ENCODE peak calls at places on chromosomes 5 and 9, in seven cellular contexts. K is NCI-H1092; T is Right ventricle myocardium superior; R is hippocampal formation; B is BJ; W is HS-5; N is CD4-positive, CD25-positive, alpha-beta regulatory T cell. E is an unnamed sample.

GRCh38 chr5:151812757-151813309 is 41.1 kb downstream of the G3BP1 start:
- DNase-seq in K (no peak), T (no peak), R (no peak), B (no peak), W (no peak), N (no peak), E (no peak)

GRCh38 chr5:75568202-75568601 is 43.1 kb upstream of the ANKDD1B start:
- DNase-seq in K (no peak), T (no peak), R (no peak), B (no peak), W (no peak), N (no peak), E (no peak)

GRCh38 chr9:125028041-125028440 is 87.2 kb upstream of the GOLGA1 start:
- DNase-seq in K (no peak), T (no peak), R (no peak), B (no peak), W (no peak), N (no peak), E (no peak)

GRCh38 chr9:37836386-37836785 is 35.8 kb downstream of the DCAF10 start:
- DNase-seq in K (no peak), T (no peak), R (no peak), B (no peak), W (no peak), N (no peak), E (no peak)

GRCh38 chr5:89315194-89315593 is 432.2 kb upstream of the MEF2C start:
- DNase-seq in K (peak; percentile 44), T (no peak), R (no peak), B (no peak), W (no peak), N (no peak), E (peak; percentile 77)

GRCh38 chr5:132656774-132657355 is 1.1 kb upstream of the IL13 start:
- DNase-seq in K (no peak), T (no peak), R (no peak), B (no peak), W (no peak), N (no peak), E (no peak)

GRCh38 chr5:32173394-32174010 is 617 bp downstream of the GOLPH3 start:
- DNase-seq in K (peak; percentile 44), T (peak; percentile 71), R (peak; percentile 48), B (no peak), W (no peak), N (peak; percentile 21), E (no peak)

GRCh38 chr5:139392678-139393496 is 2.0 kb downstream of the PROB1 start:
- DNase-seq in K (no peak), T (peak; percentile 79), R (no peak), B (no peak), W (no peak), N (peak; percentile 70), E (peak; percentile 73)

GRCh38 chr9:127319366-127320121 is 55.0 kb downstream of the GARNL3 start:
- DNase-seq in K (no peak), T (no peak), R (no peak), B (no peak), W (no peak), N (no peak), E (no peak)

GRCh38 chr9:68493953-68494541 is 46.6 kb downstream of the TMEM252 start:
- DNase-seq in K (no peak), T (no peak), R (no peak), B (no peak), W (no peak), N (no peak), E (no peak)

GRCh38 chr9:116154334-116154975 is 864 bp downstream of the PAPPA start:
- DNase-seq in K (no peak), T (peak; percentile 52), R (no peak), B (no peak), W (no peak), N (no peak), E (peak; percentile 78)

GRCh38 chr9:123162359-123163345 is 105.7 kb downstream of the STRBP start:
- DNase-seq in K (no peak), T (no peak), R (no peak), B (no peak), W (no peak), N (no peak), E (no peak)

GRCh38 chr9:119961774-119962408 is 592.7 kb upstream of the BRINP1 start:
- DNase-seq in K (no peak), T (peak; percentile 46), R (no peak), B (no peak), W (no peak), N (no peak), E (peak; percentile 80)

GRCh38 chr9:34656992-34657391 is 5.0 kb downstream of the IL11RA start:
- DNase-seq in K (no peak), T (no peak), R (no peak), B (no peak), W (no peak), N (no peak), E (no peak)

GRCh38 chr9:38083858-38084555 is 15.0 kb upstream of the SHB start:
- DNase-seq in K (no peak), T (no peak), R (no peak), B (no peak), W (no peak), N (no peak), E (no peak)

GRCh38 chr9:34771023-34771422 is 61.1 kb upstream of the CCL21 start:
- DNase-seq in K (no peak), T (no peak), R (no peak), B (no peak), W (no peak), N (no peak), E (no peak)

GRCh38 chr5:38758774-38759423 is 86.9 kb upstream of the OSMR start:
- DNase-seq in K (no peak), T (peak; percentile 56), R (no peak), B (no peak), W (no peak), N (no peak), E (no peak)

GRCh38 chr9:124622882-124623281 is 115.7 kb upstream of the NR5A1 start:
- DNase-seq in K (no peak), T (no peak), R (no peak), B (no peak), W (no peak), N (no peak), E (no peak)

GRCh38 chr5:115815006-115815692 is 1.3 kb downstream of the CDO1 start:
- DNase-seq in K (no peak), T (no peak), R (no peak), B (no peak), W (no peak), N (no peak), E (no peak)

GRCh38 chr5:142472306-142472951 is 147.6 kb upstream of the SPRY4 start:
- DNase-seq in K (no peak), T (no peak), R (no peak), B (peak; percentile 71), W (peak; percentile 96), N (no peak), E (no peak)

GRCh38 chr9:123373941-123374340 is 17.9 kb downstream of the CRB2 start:
- DNase-seq in K (no peak), T (no peak), R (peak; percentile 29), B (no peak), W (no peak), N (no peak), E (no peak)

GRCh38 chr5:103519550-103519949 is 43.0 kb downstream of the NUDT12 start:
- DNase-seq in K (no peak), T (no peak), R (no peak), B (no peak), W (no peak), N (no peak), E (no peak)

GRCh38 chr9:91954841-91955471 is 4.9 kb upstream of the ROR2 start:
- DNase-seq in K (no peak), T (no peak), R (no peak), B (peak; percentile 46), W (peak; percentile 69), N (no peak), E (no peak)

GRCh38 chr5:118752568-118752967 is 235.8 kb downstream of the DTWD2 start:
- DNase-seq in K (no peak), T (no peak), R (no peak), B (no peak), W (no peak), N (no peak), E (no peak)

GRCh38 chr5:106314221-106314824 is 1356.4 kb downstream of the EFNA5 start:
- DNase-seq in K (no peak), T (no peak), R (no peak), B (no peak), W (no peak), N (no peak), E (no peak)

GRCh38 chr5:168947212-168947868 is 353.6 kb downstream of the SLIT3 start:
- DNase-seq in K (peak; percentile 13), T (peak; percentile 53), R (no peak), B (no peak), W (no peak), N (no peak), E (peak; percentile 57)

GRCh38 chr9:37801287-37801850 is 772 bp downstream of the DCAF10 start:
- DNase-seq in K (no peak), T (peak; percentile 50), R (no peak), B (no peak), W (no peak), N (no peak), E (no peak)

GRCh38 chr9:37174247-37174646 is 53.9 kb downstream of the ZCCHC7 start:
- DNase-seq in K (no peak), T (no peak), R (no peak), B (no peak), W (no peak), N (no peak), E (no peak)

GRCh38 chr9:34267660-34268059 is 61.4 kb downstream of the KIF24 start:
- DNase-seq in K (no peak), T (no peak), R (no peak), B (no peak), W (no peak), N (no peak), E (no peak)

GRCh38 chr5:16169550-16169949 is 10.0 kb downstream of the MARCHF11 start:
- DNase-seq in K (no peak), T (no peak), R (no peak), B (no peak), W (no peak), N (no peak), E (no peak)

GRCh38 chr9:135581636-135582426 is 20.3 kb downstream of the PAEP start:
- DNase-seq in K (no peak), T (no peak), R (no peak), B (no peak), W (no peak), N (no peak), E (no peak)

GRCh38 chr9:109401169-109401989 is 80.5 kb upstream of the EPB41L4B start:
- DNase-seq in K (peak; percentile 65), T (no peak), R (no peak), B (no peak), W (peak; percentile 19), N (no peak), E (no peak)

GRCh38 chr9:116174347-116174746 is 20.8 kb downstream of the PAPPA start:
- DNase-seq in K (no peak), T (no peak), R (no peak), B (no peak), W (no peak), N (no peak), E (no peak)

GRCh38 chr5:658103-658502 is 35.0 kb downstream of the TPPP start:
- DNase-seq in K (no peak), T (peak; percentile 30), R (no peak), B (no peak), W (no peak), N (no peak), E (no peak)

GRCh38 chr9:135488013-135488330 is 8.4 kb downstream of the PPP1R26 start:
- DNase-seq in K (no peak), T (no peak), R (no peak), B (no peak), W (no peak), N (no peak), E (no peak)

GRCh38 chr9:72471096-72471495 is 50.3 kb upstream of the TMC1 start:
- DNase-seq in K (no peak), T (no peak), R (no peak), B (no peak), W (no peak), N (no peak), E (no peak)

GRCh38 chr9:114099523-114100270 is 605 bp upstream of the KIF12 start:
- DNase-seq in K (no peak), T (no peak), R (no peak), B (no peak), W (no peak), N (no peak), E (no peak)

E was measured in aorta.